ENCODE peak calls at places on chromosomes 3 and 15, in five cellular contexts. One of them, this sample, is unnamed.

GRCh38 chr3:186511245-186511644 is 32.9 kb downstream of the CRYGS start:
- DNase-seq in colonic mucosa: no peak
- DNase-seq in HFFc6: no peak
- DNase-seq in A549: no peak
- DNase-seq in heart left ventricle: no peak
- DNase-seq in this sample: no peak

GRCh38 chr15:52161406-52161966 is 29.7 kb downstream of the GNB5 start:
- DNase-seq in colonic mucosa: no peak
- DNase-seq in HFFc6: no peak
- DNase-seq in A549: no peak
- DNase-seq in heart left ventricle: no peak
- DNase-seq in this sample: no peak

GRCh38 chr3:125582707-125583106 is 12.6 kb downstream of the OSBPL11 start:
- DNase-seq in colonic mucosa: no peak
- DNase-seq in HFFc6: no peak
- DNase-seq in A549: no peak
- DNase-seq in heart left ventricle: no peak
- DNase-seq in this sample: no peak

GRCh38 chr15:99962006-99962561 is 228.8 kb upstream of the LYSMD4 start:
- DNase-seq in colonic mucosa: peak; percentile 13
- DNase-seq in HFFc6: no peak
- DNase-seq in A549: no peak
- DNase-seq in heart left ventricle: peak; percentile 10
- DNase-seq in this sample: no peak

GRCh38 chr3:127749787-127750225 is 72.5 kb downstream of the MGLL start:
- DNase-seq in colonic mucosa: no peak
- DNase-seq in HFFc6: no peak
- DNase-seq in A549: no peak
- DNase-seq in heart left ventricle: no peak
- DNase-seq in this sample: no peak

GRCh38 chr3:177468331-177468730 is 271.0 kb upstream of the TBL1XR1 start:
- DNase-seq in colonic mucosa: no peak
- DNase-seq in HFFc6: peak; percentile 87
- DNase-seq in A549: no peak
- DNase-seq in heart left ventricle: no peak
- DNase-seq in this sample: no peak

GRCh38 chr3:193078996-193079731 is 161.5 kb upstream of the MB21D2 start:
- DNase-seq in colonic mucosa: no peak
- DNase-seq in HFFc6: no peak
- DNase-seq in A549: no peak
- DNase-seq in heart left ventricle: no peak
- DNase-seq in this sample: peak; percentile 11

GRCh38 chr3:186985713-186986364 is 55.5 kb downstream of the ST6GAL1 start:
- DNase-seq in colonic mucosa: no peak
- DNase-seq in HFFc6: no peak
- DNase-seq in A549: no peak
- DNase-seq in heart left ventricle: no peak
- DNase-seq in this sample: no peak

GRCh38 chr3:64440498-64440897 is 215.2 kb upstream of the PRICKLE2 start:
- DNase-seq in colonic mucosa: peak; percentile 49
- DNase-seq in HFFc6: peak; percentile 26
- DNase-seq in A549: no peak
- DNase-seq in heart left ventricle: no peak
- DNase-seq in this sample: peak; percentile 65

GRCh38 chr3:137259709-137260108 is 301.9 kb downstream of the IL20RB start:
- DNase-seq in colonic mucosa: no peak
- DNase-seq in HFFc6: no peak
- DNase-seq in A549: no peak
- DNase-seq in heart left ventricle: no peak
- DNase-seq in this sample: no peak

GRCh38 chr15:35427496-35427895 is 118.5 kb downstream of the DPH6 start:
- DNase-seq in colonic mucosa: no peak
- DNase-seq in HFFc6: no peak
- DNase-seq in A549: no peak
- DNase-seq in heart left ventricle: no peak
- DNase-seq in this sample: no peak

GRCh38 chr3:196093271-196094111 is 11.6 kb upstream of the TFRC start:
- DNase-seq in colonic mucosa: no peak
- DNase-seq in HFFc6: no peak
- DNase-seq in A549: no peak
- DNase-seq in heart left ventricle: no peak
- DNase-seq in this sample: no peak

GRCh38 chr3:46381662-46382061 is 10.9 kb downstream of the CCR5 start:
- DNase-seq in colonic mucosa: no peak
- DNase-seq in HFFc6: no peak
- DNase-seq in A549: no peak
- DNase-seq in heart left ventricle: no peak
- DNase-seq in this sample: no peak

GRCh38 chr3:175212896-175213295 is 353.8 kb downstream of the NAALADL2 start:
- DNase-seq in colonic mucosa: no peak
- DNase-seq in HFFc6: peak; percentile 25
- DNase-seq in A549: no peak
- DNase-seq in heart left ventricle: no peak
- DNase-seq in this sample: peak; percentile 20

GRCh38 chr3:58459160-58459559 is 25.5 kb upstream of the PDHB start:
- DNase-seq in colonic mucosa: no peak
- DNase-seq in HFFc6: no peak
- DNase-seq in A549: no peak
- DNase-seq in heart left ventricle: no peak
- DNase-seq in this sample: no peak

GRCh38 chr3:161222662-161223061 is 1.6 kb downstream of the NMD3 start:
- DNase-seq in colonic mucosa: no peak
- DNase-seq in HFFc6: no peak
- DNase-seq in A549: no peak
- DNase-seq in heart left ventricle: no peak
- DNase-seq in this sample: no peak

GRCh38 chr15:31202953-31203352 is 101.4 kb upstream of the TRPM1 start:
- DNase-seq in colonic mucosa: no peak
- DNase-seq in HFFc6: no peak
- DNase-seq in A549: no peak
- DNase-seq in heart left ventricle: no peak
- DNase-seq in this sample: no peak

GRCh38 chr3:27060336-27060735 is 308.8 kb downstream of the NEK10 start:
- DNase-seq in colonic mucosa: no peak
- DNase-seq in HFFc6: no peak
- DNase-seq in A549: no peak
- DNase-seq in heart left ventricle: no peak
- DNase-seq in this sample: no peak

GRCh38 chr3:122676759-122677158 is 3.9 kb upstream of the PARP14 start:
- DNase-seq in colonic mucosa: no peak
- DNase-seq in HFFc6: no peak
- DNase-seq in A549: no peak
- DNase-seq in heart left ventricle: no peak
- DNase-seq in this sample: no peak

GRCh38 chr15:90838066-90838465 is 30.3 kb upstream of the FURIN start:
- DNase-seq in colonic mucosa: no peak
- DNase-seq in HFFc6: no peak
- DNase-seq in A549: no peak
- DNase-seq in heart left ventricle: no peak
- DNase-seq in this sample: no peak

GRCh38 chr15:80906159-80906775 is 83.4 kb downstream of the MESD start:
- DNase-seq in colonic mucosa: no peak
- DNase-seq in HFFc6: no peak
- DNase-seq in A549: no peak
- DNase-seq in heart left ventricle: no peak
- DNase-seq in this sample: peak; percentile 83

GRCh38 chr3:64267774-64268604 is 42.7 kb upstream of the PRICKLE2 start:
- DNase-seq in colonic mucosa: peak; percentile 38
- DNase-seq in HFFc6: peak; percentile 58
- DNase-seq in A549: no peak
- DNase-seq in heart left ventricle: peak; percentile 78
- DNase-seq in this sample: peak; percentile 6

GRCh38 chr3:66904816-66905543 is 93.1 kb upstream of the KBTBD8 start:
- DNase-seq in colonic mucosa: no peak
- DNase-seq in HFFc6: no peak
- DNase-seq in A549: no peak
- DNase-seq in heart left ventricle: no peak
- DNase-seq in this sample: no peak

GRCh38 chr15:96142498-96142897 is 188.0 kb upstream of the NR2F2 start:
- DNase-seq in colonic mucosa: no peak
- DNase-seq in HFFc6: no peak
- DNase-seq in A549: no peak
- DNase-seq in heart left ventricle: no peak
- DNase-seq in this sample: no peak

GRCh38 chr15:79459666-79460065 is 27.5 kb downstream of the MINAR1 start:
- DNase-seq in colonic mucosa: no peak
- DNase-seq in HFFc6: no peak
- DNase-seq in A549: no peak
- DNase-seq in heart left ventricle: no peak
- DNase-seq in this sample: no peak

GRCh38 chr3:122245513-122246174 is 62.2 kb downstream of the CASR start:
- DNase-seq in colonic mucosa: no peak
- DNase-seq in HFFc6: peak; percentile 75
- DNase-seq in A549: no peak
- DNase-seq in heart left ventricle: no peak
- DNase-seq in this sample: peak; percentile 25

GRCh38 chr3:128775906-128776542 is 50.0 kb downstream of the RAB7A start:
- DNase-seq in colonic mucosa: no peak
- DNase-seq in HFFc6: no peak
- DNase-seq in A549: no peak
- DNase-seq in heart left ventricle: no peak
- DNase-seq in this sample: no peak

GRCh38 chr15:78873796-78874761 is 1.4 kb downstream of the MORF4L1 start:
- DNase-seq in colonic mucosa: peak; percentile 36
- DNase-seq in HFFc6: no peak
- DNase-seq in A549: no peak
- DNase-seq in heart left ventricle: no peak
- DNase-seq in this sample: peak; percentile 35

GRCh38 chr3:18098960-18099587 is 326.1 kb downstream of the SATB1 start:
- DNase-seq in colonic mucosa: no peak
- DNase-seq in HFFc6: peak; percentile 95
- DNase-seq in A549: peak; percentile 60
- DNase-seq in heart left ventricle: no peak
- DNase-seq in this sample: peak; percentile 85

GRCh38 chr15:64216722-64217428 is 54.1 kb upstream of the PPIB start:
- DNase-seq in colonic mucosa: no peak
- DNase-seq in HFFc6: no peak
- DNase-seq in A549: no peak
- DNase-seq in heart left ventricle: no peak
- DNase-seq in this sample: no peak

GRCh38 chr15:90211009-90211408 is 9.9 kb downstream of the SEMA4B start:
- DNase-seq in colonic mucosa: no peak
- DNase-seq in HFFc6: no peak
- DNase-seq in A549: no peak
- DNase-seq in heart left ventricle: no peak
- DNase-seq in this sample: no peak

GRCh38 chr3:133578548-133579191 is 5.2 kb downstream of the CDV3 start:
- DNase-seq in colonic mucosa: no peak
- DNase-seq in HFFc6: peak; percentile 56
- DNase-seq in A549: peak; percentile 64
- DNase-seq in heart left ventricle: no peak
- DNase-seq in this sample: peak; percentile 51

DNA sequence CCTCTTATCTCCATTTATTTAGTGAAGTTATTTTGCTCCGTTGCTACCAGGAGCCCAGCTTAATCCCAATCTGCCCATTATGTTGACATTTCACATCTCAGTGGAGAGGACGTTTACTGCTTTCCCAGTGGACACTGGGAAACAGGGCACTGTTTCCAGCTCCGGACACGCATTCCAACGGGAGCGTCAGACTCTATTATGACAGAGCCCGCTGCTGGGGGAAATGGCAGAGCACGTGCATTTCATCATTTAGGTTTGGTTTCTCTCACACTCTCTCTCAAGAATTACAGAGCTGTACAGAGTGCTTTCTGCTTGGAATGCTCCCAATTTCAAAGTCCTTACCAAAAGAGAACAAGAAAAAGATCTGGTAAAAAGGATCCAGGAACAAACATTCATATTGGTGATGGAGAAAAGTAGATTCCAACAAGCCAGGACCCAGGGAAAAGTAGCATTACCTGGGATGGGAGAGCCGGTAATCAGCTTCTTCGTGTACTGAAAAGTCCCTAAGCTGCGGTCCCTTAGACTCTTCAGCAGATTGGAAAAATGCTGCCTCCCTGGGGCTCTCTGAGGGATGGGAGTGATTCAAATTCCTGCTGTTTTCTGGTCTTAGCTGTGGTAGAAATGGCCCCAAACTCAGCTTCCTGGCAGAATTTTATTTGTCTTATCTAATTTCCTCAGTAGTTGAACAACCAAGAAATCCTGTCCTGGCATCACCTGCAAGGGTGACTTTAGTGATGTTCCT is 136.0 kb upstream of the THBS1 start:
- DNase-seq in colonic mucosa: no peak
- DNase-seq in HFFc6: peak; percentile 24
- DNase-seq in A549: no peak
- DNase-seq in heart left ventricle: no peak
- DNase-seq in this sample: no peak
- TF ChIP-seq CTCF in colonic mucosa: no peak
- TF ChIP-seq CTCF in HFFc6: no peak
- TF ChIP-seq CTCF in A549: no peak
- TF ChIP-seq CTCF in heart left ventricle: no peak
- TF ChIP-seq CTCF in this sample: no peak

DNA sequence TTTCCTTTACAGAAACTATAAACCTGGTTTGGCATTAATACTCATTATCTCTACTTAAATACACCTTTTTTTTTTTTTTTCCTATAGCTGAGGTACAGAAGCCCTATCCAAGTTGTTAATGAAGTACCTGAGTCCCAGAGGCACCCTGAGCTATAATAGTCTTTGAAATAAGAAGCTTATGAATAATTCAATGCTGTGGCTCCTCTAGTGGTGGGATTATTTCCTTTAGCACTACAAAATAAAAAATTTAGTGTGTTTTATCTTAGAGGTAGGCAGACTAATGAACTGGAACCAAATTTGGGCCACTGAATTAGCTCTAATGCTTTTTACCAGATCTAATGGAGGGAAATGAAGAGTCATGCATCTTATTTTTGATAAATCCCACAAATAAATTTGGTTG is 611.9 kb downstream of the EDEM1 start:
- DNase-seq in colonic mucosa: no peak
- DNase-seq in HFFc6: no peak
- DNase-seq in A549: no peak
- DNase-seq in heart left ventricle: no peak
- DNase-seq in this sample: no peak
- TF ChIP-seq CTCF in colonic mucosa: no peak
- TF ChIP-seq CTCF in HFFc6: no peak
- TF ChIP-seq CTCF in A549: no peak
- TF ChIP-seq CTCF in heart left ventricle: no peak
- TF ChIP-seq CTCF in this sample: no peak

DNA sequence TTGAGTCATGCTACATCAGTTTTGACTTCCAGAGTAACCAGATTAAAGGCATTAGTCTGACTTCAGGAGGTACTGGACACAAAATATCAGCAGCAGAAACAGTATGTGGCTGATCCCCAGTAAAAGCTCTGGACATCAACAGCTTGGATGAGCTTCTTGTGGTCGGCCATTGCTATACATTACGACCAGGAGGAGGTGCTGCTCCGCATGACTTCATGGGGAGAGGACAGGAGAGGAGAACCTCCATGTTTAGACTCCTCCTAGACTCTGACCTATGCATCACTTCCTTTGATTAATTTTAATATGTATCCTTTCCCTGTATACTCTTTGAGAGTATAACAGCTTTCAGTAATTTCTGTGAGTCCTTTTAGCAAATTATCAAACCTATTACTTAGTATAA is 285.6 kb upstream of the ARHGEF26 start:
- DNase-seq in colonic mucosa: no peak
- DNase-seq in HFFc6: no peak
- DNase-seq in A549: no peak
- DNase-seq in heart left ventricle: no peak
- DNase-seq in this sample: no peak
- TF ChIP-seq CTCF in colonic mucosa: no peak
- TF ChIP-seq CTCF in HFFc6: no peak
- TF ChIP-seq CTCF in A549: no peak
- TF ChIP-seq CTCF in heart left ventricle: no peak
- TF ChIP-seq CTCF in this sample: no peak

GRCh38 chr15:71532994-71533393 is 277.4 kb upstream of the NR2E3 start:
- DNase-seq in colonic mucosa: no peak
- DNase-seq in HFFc6: peak; percentile 22
- DNase-seq in A549: peak; percentile 31
- DNase-seq in heart left ventricle: no peak
- DNase-seq in this sample: peak; percentile 52
- TF ChIP-seq CTCF in colonic mucosa: peak; percentile 48
- TF ChIP-seq CTCF in HFFc6: peak; percentile 85
- TF ChIP-seq CTCF in A549: peak; percentile 50
- TF ChIP-seq CTCF in heart left ventricle: peak; percentile 48
- TF ChIP-seq CTCF in this sample: peak; percentile 80